ENCODE peak calls at places on chromosome 18, in four cellular contexts. A is ovary, U is H1, H is SK-N-SH. F is an unnamed sample.

GRCh38 chr18:10398571-10398970 is 55.9 kb upstream of the APCDD1 start:
- DNase-seq in A (no peak), H (no peak), U (no peak), F (no peak)

GRCh38 chr18:73366713-73367112 is 498.9 kb upstream of the NETO1 start:
- DNase-seq in H (no peak), A (no peak), U (no peak), F (no peak)

GRCh38 chr18:8117008-8117376 is 492.2 kb upstream of the RAB12 start:
- DNase-seq in A (no peak), U (no peak), H (no peak), F (no peak)

GRCh38 chr18:32381761-32382160 is 88.9 kb downstream of the GAREM1 start:
- DNase-seq in H (no peak), U (no peak), A (no peak), F (no peak)

GRCh38 chr18:24659837-24660720 is 199.6 kb downstream of the HRH4 start:
- DNase-seq in H (no peak), U (no peak), A (peak), F (peak)

GRCh38 chr18:13543811-13544732 is 182.3 kb downstream of the FAM210A start:
- DNase-seq in H (no peak), U (no peak), A (no peak), F (no peak)

GRCh38 chr18:52936931-52937330 is 596.9 kb downstream of the DCC start:
- DNase-seq in H (no peak), A (no peak), U (no peak), F (no peak)

GRCh38 chr18:49959176-49959575 is 145.8 kb upstream of the ACAA2 start:
- DNase-seq in U (no peak), A (no peak), H (no peak), F (no peak)

GRCh38 chr18:59546164-59546563 is 151.1 kb downstream of the CCBE1 start:
- DNase-seq in U (no peak), A (no peak), H (no peak), F (no peak)

GRCh38 chr18:3368193-3368592 is 81.8 kb upstream of the TGIF1 start:
- DNase-seq in H (no peak), U (no peak), A (no peak), F (no peak)

GRCh38 chr18:28425886-28426285 is 249.0 kb upstream of the CDH2 start:
- DNase-seq in U (no peak), A (no peak), H (no peak), F (no peak)

GRCh38 chr18:12328179-12328823 is 20.3 kb downstream of the TUBB6 start:
- DNase-seq in U (no peak), A (no peak), H (no peak), F (no peak)

GRCh38 chr18:41967680-41968079 is 12.6 kb downstream of the PIK3C3 start:
- DNase-seq in U (no peak), A (no peak), H (no peak), F (no peak)

GRCh38 chr18:74494514-74494913 is 1.6 kb upstream of the CNDP2 start:
- DNase-seq in U (no peak), A (no peak), H (no peak), F (no peak)

GRCh38 chr18:60146220-60146960 is 226.2 kb downstream of the MC4R start:
- DNase-seq in A (no peak), H (no peak), U (no peak), F (no peak)

GRCh38 chr18:32998921-32999320 is 226.1 kb upstream of the KLHL14 start:
- DNase-seq in U (no peak), H (no peak), A (no peak), F (no peak)

GRCh38 chr18:10286580-10287150 is 167.8 kb upstream of the APCDD1 start:
- DNase-seq in A (no peak), H (no peak), U (no peak), F (no peak)

GRCh38 chr18:49249523-49249922 is 210.9 kb downstream of the DYM start:
- DNase-seq in H (no peak), U (no peak), A (no peak), F (no peak)

GRCh38 chr18:78681934-78682333 is 297.7 kb upstream of the SALL3 start:
- DNase-seq in H (no peak), A (no peak), U (no peak), F (no peak)

GRCh38 chr18:10892801-10893595 is 256.4 kb downstream of the PIEZO2 start:
- DNase-seq in H (no peak), A (no peak), U (no peak), F (no peak)

GRCh38 chr18:71287268-71287667 is 998.4 kb downstream of the SOCS6 start:
- DNase-seq in U (no peak), H (no peak), A (no peak), F (no peak)

GRCh38 chr18:69708844-69709243 is 238.8 kb downstream of the CD226 start:
- DNase-seq in A (no peak), H (no peak), U (no peak), F (no peak)
- TF ChIP-seq EP300 in A (no peak), H (no peak), U (no peak), F (no peak)

GRCh38 chr18:46039967-46040746 is 31.9 kb downstream of the PSTPIP2 start:
- DNase-seq in H (no peak), U (no peak), A (no peak), F (no peak)
- TF ChIP-seq EP300 in H (no peak), U (no peak), A (no peak), F (no peak)

DNA sequence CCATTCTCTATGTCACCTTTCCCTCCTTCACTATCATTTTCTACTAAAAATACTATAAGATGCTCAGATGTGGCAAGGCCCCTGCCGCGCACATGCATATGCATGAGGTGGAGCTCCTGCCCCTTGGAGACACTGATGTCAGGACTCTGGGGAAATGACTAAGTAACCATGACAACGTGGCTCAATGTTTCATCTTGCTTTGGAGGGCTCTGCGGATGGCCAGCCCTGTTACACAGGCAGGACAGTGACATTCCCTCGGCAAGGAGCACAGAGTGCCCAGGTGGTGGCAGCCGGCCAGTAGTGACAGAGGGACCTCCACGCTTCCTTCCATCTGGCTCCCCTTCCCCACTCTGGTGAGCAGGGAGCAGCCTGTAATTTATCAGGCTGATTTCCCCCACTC is 364.1 kb downstream of the SS18 start:
- DNase-seq in A (no peak), U (no peak), H (peak), F (no peak)
- TF ChIP-seq EP300 in A (no peak), U (no peak), H (no peak), F (no peak)

DNA sequence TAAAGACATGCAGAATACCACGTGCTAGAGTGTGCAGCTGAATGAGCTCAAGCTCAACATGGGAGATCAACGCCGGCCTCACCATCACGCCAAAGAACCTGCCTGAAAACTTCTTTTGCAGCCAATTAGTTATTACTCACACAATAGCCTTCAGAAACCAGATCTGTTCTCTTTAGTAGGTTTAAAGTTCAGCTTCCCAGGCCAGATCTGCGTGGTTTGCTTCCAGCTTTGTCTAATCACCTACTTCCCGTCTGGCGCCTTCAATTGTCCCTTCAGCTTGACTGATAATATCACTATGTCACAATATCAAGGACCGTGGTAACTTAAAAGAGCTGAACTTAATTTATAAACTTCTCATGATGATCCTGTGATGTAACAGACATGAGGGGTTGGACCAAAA is 68.0 kb upstream of the ZNF236 start:
- DNase-seq in U (no peak), A (no peak), H (no peak), F (no peak)
- TF ChIP-seq EP300 in U (no peak), A (no peak), H (no peak), F (no peak)